ENCODE peak calls at places on chromosome 10, in five cellular contexts. Q is cardiac fibroblast, P is neural progenitor cell, R is A549, Y is choroid plexus epithelial cell. D is an unnamed sample.

GRCh38 chr10:32314588-32314987 is 32.4 kb downstream of the EPC1 start:
- DNase-seq in Q (no peak), R (no peak), Y (no peak), P (no peak), D (no peak)

GRCh38 chr10:111137012-111137411 is 60.2 kb downstream of the ADRA2A start:
- DNase-seq in P (peak; percentile 78), Y (no peak), R (no peak), Q (no peak), D (peak; percentile 82)

GRCh38 chr10:62386401-62387320 is 12.5 kb downstream of the ZNF365 start:
- DNase-seq in Q (peak; percentile 16), Y (no peak), P (no peak), R (no peak), D (no peak)

GRCh38 chr10:92538231-92538958 is 35.5 kb downstream of the IDE start:
- DNase-seq in P (no peak), Q (peak; percentile 12), R (no peak), Y (peak; percentile 36), D (no peak)

GRCh38 chr10:114026189-114027040 is 17.3 kb upstream of the ADRB1 start:
- DNase-seq in Q (peak; percentile 58), R (peak; percentile 67), Y (peak; percentile 79), P (no peak), D (peak; percentile 61)

GRCh38 chr10:50653758-50654157 is 30.0 kb upstream of the SGMS1 start:
- DNase-seq in Y (no peak), P (no peak), Q (peak; percentile 15), R (no peak), D (no peak)

GRCh38 chr10:63720072-63720537 is 198.9 kb downstream of the REEP3 start:
- DNase-seq in R (no peak), Q (peak; percentile 66), P (peak; percentile 61), Y (peak; percentile 66), D (peak; percentile 81)

GRCh38 chr10:2893991-2894390 is 173.4 kb upstream of the PFKP start:
- DNase-seq in R (no peak), P (no peak), Y (no peak), Q (no peak), D (no peak)

GRCh38 chr10:126235091-126235978 is 152.9 kb downstream of the ADAM12 start:
- DNase-seq in Q (no peak), Y (no peak), P (no peak), R (no peak), D (peak; percentile 22)

GRCh38 chr10:72697711-72698110 is 5.8 kb downstream of the MCU start:
- DNase-seq in Q (peak; percentile 44), R (no peak), Y (no peak), P (no peak), D (no peak)

GRCh38 chr10:133182791-133183645 is 23.0 kb downstream of the KNDC1 start:
- DNase-seq in P (no peak), Y (no peak), Q (no peak), R (no peak), D (no peak)

GRCh38 chr10:27784272-27784671 is 38.7 kb upstream of the MKX start:
- DNase-seq in Y (no peak), R (no peak), Q (no peak), P (no peak), D (no peak)

GRCh38 chr10:27779462-27779861 is 33.8 kb upstream of the MKX start:
- DNase-seq in R (no peak), Q (no peak), Y (no peak), P (no peak), D (no peak)

GRCh38 chr10:27783660-27784059 is 38.0 kb upstream of the MKX start:
- DNase-seq in Y (peak; percentile 44), Q (peak; percentile 9), R (peak; percentile 3), P (peak; percentile 69), D (peak; percentile 86)
- TF ChIP-seq CTCF in Y (peak; percentile 51), Q (no peak), R (no peak), P (peak; percentile 65), D (peak; percentile 81)

DNA sequence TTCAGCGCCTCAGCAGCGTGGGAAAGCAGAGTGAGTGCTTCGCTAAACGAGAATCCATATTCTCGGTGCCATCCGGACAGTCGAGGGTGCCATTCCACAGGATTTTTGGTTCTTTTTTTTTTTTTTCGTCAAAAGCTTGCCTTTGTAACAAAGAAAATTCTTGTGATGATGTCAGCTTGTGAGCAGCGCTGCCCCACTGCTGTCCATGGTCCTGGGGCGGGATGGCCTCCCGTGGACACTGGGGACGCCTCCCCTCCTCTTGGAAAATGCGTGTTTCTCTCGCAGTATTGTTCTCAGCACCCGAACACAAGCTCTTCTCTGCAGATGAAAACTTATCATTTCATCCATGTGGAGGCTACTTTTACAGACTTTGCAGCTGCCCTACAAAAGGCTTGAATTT is 477.4 kb downstream of the TCERG1L start:
- DNase-seq in R (no peak), Y (no peak), Q (no peak), P (peak; percentile 59), D (peak; percentile 70)
- TF ChIP-seq CTCF in R (no peak), Y (no peak), Q (no peak), P (no peak), D (no peak)

DNA sequence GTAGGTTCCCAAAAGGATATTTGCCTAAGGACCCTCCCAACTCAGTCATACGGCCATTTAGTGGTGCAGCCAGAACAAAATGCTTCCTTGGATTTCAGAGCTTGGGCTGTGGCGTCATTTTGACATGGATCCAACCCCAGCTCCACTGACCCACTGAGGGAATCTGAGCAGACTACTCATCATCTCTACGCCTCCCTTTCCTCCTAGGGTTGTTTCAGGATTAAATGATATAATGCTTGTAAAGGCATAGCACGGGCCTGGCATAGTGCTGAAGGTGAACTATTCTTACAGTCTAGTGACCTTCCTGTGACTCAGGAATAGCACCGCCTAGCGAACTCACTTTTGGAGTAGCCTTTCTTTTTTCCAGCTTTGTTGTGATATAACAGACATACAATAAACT is 70.3 kb upstream of the LOXL4 start:
- DNase-seq in P (no peak), R (no peak), Y (no peak), Q (peak; percentile 38), D (no peak)
- TF ChIP-seq CTCF in P (no peak), R (no peak), Y (no peak), Q (no peak), D (no peak)

DNA sequence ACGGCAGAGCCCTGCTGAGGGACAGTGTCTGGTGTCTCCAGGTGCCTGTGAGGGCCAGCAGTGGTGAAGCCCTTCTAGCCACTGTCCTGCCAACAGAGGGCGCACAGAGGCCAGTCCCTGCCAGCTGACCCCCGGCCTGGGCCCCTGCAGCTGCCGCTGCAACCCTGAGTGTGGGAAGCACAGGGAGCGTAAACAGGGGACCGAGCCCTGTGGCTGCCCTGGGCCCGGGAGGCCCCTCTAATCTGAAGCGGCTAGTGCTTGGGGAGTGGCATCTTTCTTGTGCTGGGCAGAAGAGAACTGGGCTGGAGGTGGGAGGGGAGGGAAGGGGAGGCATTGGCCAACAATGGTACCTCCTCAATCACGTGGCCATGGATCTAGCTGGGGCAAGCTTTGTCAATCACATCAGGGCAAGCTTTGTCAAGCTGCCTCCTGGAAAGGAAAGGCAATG is 34.6 kb downstream of the TRIM8 start:
- DNase-seq in Y (peak; percentile 73), R (peak; percentile 74), P (peak; percentile 92), Q (peak; percentile 70), D (peak; percentile 97)
- TF ChIP-seq CTCF in Y (peak; percentile 85), R (peak; percentile 80), P (peak; percentile 82), Q (peak; percentile 85), D (peak; percentile 94)

GRCh38 chr10:80459047-80459865 is 5.1 kb downstream of the TSPAN14 start:
- DNase-seq in P (peak; percentile 36), Y (peak; percentile 67), Q (peak; percentile 75), R (no peak), D (peak; percentile 80)
- TF ChIP-seq CTCF in P (peak; percentile 5), Y (no peak), Q (peak; percentile 9), R (no peak), D (peak; percentile 26)

DNA sequence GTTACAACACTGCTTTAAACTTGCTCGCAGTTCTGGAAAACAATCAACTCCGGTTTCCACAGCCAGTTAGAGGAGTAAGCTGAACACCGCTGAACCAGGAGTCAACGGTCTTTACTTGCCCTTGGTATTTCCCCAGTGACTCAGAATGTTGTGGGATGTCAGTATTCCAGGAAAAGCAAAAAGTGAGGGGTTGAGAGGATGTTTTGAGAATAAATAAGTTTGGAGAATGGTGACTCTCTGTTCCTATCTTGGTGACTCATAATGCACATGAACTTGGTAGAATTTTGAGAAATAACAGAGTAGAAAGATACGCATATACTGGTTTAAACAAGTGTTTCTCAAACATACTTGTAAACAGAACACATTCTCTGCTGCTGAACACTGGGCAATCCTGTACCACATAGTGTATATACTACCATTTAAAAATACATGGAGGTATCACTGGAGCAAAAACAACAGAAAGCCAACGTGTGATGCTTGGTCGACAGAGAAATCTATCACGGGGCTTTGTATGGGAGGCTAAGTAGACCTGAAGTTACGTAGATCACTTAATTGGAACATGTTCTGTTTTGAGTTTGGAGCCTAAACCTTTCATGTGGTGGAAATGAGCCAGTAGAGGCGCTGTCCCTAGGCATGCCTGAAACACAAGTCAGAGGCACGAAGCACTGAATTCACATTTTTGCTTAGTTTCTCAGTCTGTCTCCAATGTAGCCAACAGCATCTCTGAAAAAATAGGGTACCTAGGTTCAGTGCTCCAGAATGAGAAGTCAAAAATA is 534.3 kb downstream of the PARD3 start:
- DNase-seq in R (peak; percentile 35), Y (peak; percentile 98), Q (peak; percentile 96), P (peak; percentile 17), D (peak; percentile 72)
- TF ChIP-seq CTCF in R (peak; percentile 34), Y (peak; percentile 77), Q (peak; percentile 61), P (peak; percentile 48), D (peak; percentile 70)

DNA sequence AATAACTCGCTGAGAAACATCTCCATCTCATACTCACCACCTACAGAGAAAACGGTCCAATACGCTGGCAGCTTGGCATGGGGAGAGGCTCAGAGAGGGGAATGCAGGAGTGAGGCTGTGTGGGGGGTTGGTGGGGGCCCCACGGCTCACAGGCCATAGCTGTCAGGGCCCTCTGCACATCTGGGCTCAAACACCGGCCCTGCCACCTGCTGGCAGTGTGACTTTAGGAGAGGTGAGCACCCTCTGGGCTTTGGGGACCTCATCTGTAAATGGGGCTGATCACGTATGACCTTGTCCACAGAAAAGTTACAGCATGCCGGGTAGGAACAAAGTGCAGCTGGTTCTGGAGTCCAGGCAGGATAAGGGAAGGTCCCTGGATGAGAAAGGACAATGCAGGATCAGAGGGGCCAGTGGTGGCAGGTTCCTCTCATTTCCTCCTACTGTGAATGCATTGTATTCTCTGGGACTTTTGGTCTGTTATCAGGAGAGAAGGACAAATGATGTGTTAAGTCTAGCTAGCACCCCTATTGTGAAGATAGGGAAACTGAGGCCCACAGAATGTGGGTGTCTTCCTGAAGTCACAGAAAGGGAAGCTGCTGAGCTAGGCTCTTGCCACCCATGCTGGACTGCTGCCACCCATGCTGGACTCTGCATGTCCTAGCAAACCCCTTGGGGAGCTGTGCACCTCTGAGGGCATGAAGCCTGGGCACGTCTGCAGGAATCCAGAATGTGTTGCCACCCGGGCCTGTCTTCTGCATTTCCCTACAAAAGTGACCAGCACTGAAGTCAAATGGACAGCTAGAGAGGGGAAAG is 404.6 kb downstream of the RPS24 start:
- DNase-seq in R (no peak), P (no peak), Y (no peak), Q (no peak), D (peak; percentile 63)
- TF ChIP-seq CTCF in R (peak; percentile 9), P (no peak), Y (peak; percentile 6), Q (no peak), D (peak; percentile 47)

DNA sequence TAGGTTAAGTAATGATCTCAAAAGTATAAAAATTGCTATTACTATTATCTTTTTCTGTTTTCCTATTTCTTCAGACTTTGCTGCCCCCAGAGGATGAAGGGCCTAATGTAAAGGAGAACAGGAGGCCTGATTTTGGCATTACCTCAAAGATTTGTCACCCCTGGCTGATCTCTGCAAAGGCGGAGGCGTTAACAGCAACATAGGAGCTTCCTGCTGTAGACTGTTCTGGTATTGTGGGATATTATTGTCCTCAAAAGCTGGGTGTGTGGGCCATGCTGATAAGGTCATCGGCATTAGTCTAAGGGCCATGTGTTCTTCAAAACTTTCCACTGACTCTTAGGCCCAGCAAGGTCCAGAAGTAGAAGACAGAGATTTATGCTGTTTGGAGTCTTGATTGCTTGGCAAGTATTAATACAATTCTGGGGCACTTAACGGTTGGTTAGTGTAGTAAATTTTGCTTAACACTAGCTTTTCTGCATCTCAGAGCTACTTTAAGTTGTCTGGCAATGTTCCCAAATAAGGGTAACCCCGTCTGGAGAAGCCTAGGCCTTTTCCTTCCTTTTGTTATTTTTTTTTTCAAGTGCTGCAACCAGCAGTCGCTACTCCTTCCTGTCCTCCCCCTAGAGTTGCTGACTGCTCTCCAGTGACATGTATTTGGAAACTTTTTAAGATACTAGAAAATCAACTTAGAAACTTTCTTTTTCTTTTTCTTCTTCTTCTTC is 14.0 kb upstream of the ENTPD1 start:
- DNase-seq in Q (peak; percentile 91), P (no peak), Y (peak; percentile 91), R (no peak), D (peak; percentile 63)
- TF ChIP-seq CTCF in Q (peak; percentile 27), P (no peak), Y (peak; percentile 59), R (no peak), D (peak; percentile 49)